ENCODE peak calls at places on chromosome 16, in ten cellular contexts. E, W, C, I, O, R, K, Q, S and Z are unnamed samples.

GRCh38 chr16:3023415-3023668 is 400 bp downstream of the HCFC1R1 start:
- DNase-seq in E (no peak), W (no peak), Q (no peak), C (no peak), K (peak; percentile 75), I (no peak), O (no peak), R (no peak), S (no peak), Z (no peak)

GRCh38 chr16:72977127-72977526 is 70.8 kb downstream of the ZFHX3 start:
- DNase-seq in C (no peak), O (no peak), I (no peak), K (no peak), S (no peak), W (no peak), R (no peak), E (no peak), Q (no peak), Z (no peak)

GRCh38 chr16:85557976-85558589 is 55.0 kb upstream of the GSE1 start:
- DNase-seq in W (peak; percentile 8), C (no peak), R (no peak), I (no peak), S (no peak), E (peak; percentile 40), O (no peak), Q (peak; percentile 81), K (no peak), Z (no peak)

GRCh38 chr16:57689772-57690558 is 4.6 kb upstream of the DRC7 start:
- DNase-seq in K (no peak), C (no peak), E (no peak), S (no peak), O (no peak), I (peak; percentile 76), W (peak; percentile 20), Q (no peak), R (peak; percentile 75), Z (peak; percentile 45)

GRCh38 chr16:83734136-83734535 is 73.6 kb upstream of the HSBP1 start:
- DNase-seq in E (no peak), O (no peak), W (no peak), C (no peak), Q (no peak), S (no peak), K (no peak), I (no peak), R (no peak), Z (no peak)

GRCh38 chr16:3998793-3999478 is 117.3 kb downstream of the ADCY9 start:
- DNase-seq in Q (no peak), K (peak; percentile 40), S (no peak), I (no peak), R (no peak), C (no peak), E (no peak), O (no peak), W (no peak), Z (no peak)

GRCh38 chr16:11674001-11674817 is 6.0 kb downstream of the SNN start:
- DNase-seq in R (no peak), E (no peak), K (no peak), S (no peak), C (no peak), Q (no peak), W (no peak), O (no peak), I (no peak), Z (no peak)

GRCh38 chr16:17606460-17606859 is 135.7 kb upstream of the XYLT1 start:
- DNase-seq in R (no peak), C (no peak), O (no peak), Q (no peak), S (no peak), E (no peak), W (no peak), K (no peak), I (no peak), Z (no peak)

GRCh38 chr16:1564325-1564724 is 30.9 kb downstream of the TMEM204 start:
- DNase-seq in K (no peak), R (no peak), O (no peak), C (no peak), W (no peak), S (no peak), I (no peak), Q (no peak), E (no peak), Z (no peak)

GRCh38 chr16:14005335-14005734 is 65.8 kb upstream of the MRTFB start:
- DNase-seq in O (no peak), W (no peak), C (no peak), Q (no peak), S (no peak), I (no peak), R (no peak), E (no peak), K (no peak), Z (no peak)

GRCh38 chr16:27067138-27067537 is 411 bp downstream of the C16orf82 start:
- DNase-seq in R (no peak), Q (no peak), E (no peak), C (peak; percentile 64), O (peak; percentile 82), I (no peak), S (no peak), W (no peak), K (no peak), Z (no peak)

GRCh38 chr16:50067290-50067853 is 1.6 kb downstream of the HEATR3 start:
- DNase-seq in S (peak; percentile 66), O (peak; percentile 53), W (peak; percentile 17), K (no peak), C (no peak), I (peak; percentile 41), R (peak; percentile 57), Q (no peak), E (peak; percentile 16), Z (no peak)
- TF ChIP-seq CTCF in S (peak; percentile 69), O (peak; percentile 55), W (peak; percentile 46), K (peak; percentile 28), C (no peak), I (peak; percentile 65), R (peak; percentile 28), Q (peak; percentile 28), E (peak; percentile 51), Z (no peak)

GRCh38 chr16:55655381-55655708 is 443 bp upstream of the SLC6A2 start:
- DNase-seq in C (no peak), Q (no peak), E (no peak), S (no peak), R (no peak), W (no peak), K (no peak), O (no peak), I (no peak), Z (no peak)

GRCh38 chr16:55656695-55657092 is 906 bp downstream of the SLC6A2 start:
- DNase-seq in S (no peak), R (no peak), Q (no peak), I (no peak), C (peak; percentile 50), K (no peak), O (no peak), E (no peak), W (no peak), Z (no peak)

GRCh38 chr16:55653106-55653505 is 2.7 kb upstream of the SLC6A2 start:
- DNase-seq in I (no peak), C (no peak), Q (no peak), W (no peak), E (no peak), K (no peak), O (no peak), S (no peak), R (no peak), Z (no peak)

GRCh38 chr16:55657616-55658015 is 1.8 kb downstream of the SLC6A2 start:
- DNase-seq in S (no peak), O (no peak), R (no peak), K (no peak), E (no peak), C (no peak), Q (no peak), I (no peak), W (no peak), Z (no peak)

GRCh38 chr16:55655709-55656694 is at the start of gene SLC6A2:
- DNase-seq in C (peak; percentile 67), E (peak; percentile 29), R (no peak), K (no peak), W (no peak), O (peak; percentile 82), I (no peak), Q (no peak), S (no peak), Z (no peak)
- TF ChIP-seq CTCF in C (no peak), E (peak; percentile 41), R (no peak), K (no peak), W (no peak), O (peak; percentile 45), I (no peak), Q (no peak), S (no peak), Z (no peak)

GRCh38 chr16:70529051-70529777 is 5.6 kb downstream of the SF3B3 start:
- DNase-seq in I (no peak), E (peak; percentile 55), R (no peak), W (no peak), K (no peak), O (no peak), C (no peak), S (peak; percentile 70), Q (no peak), Z (no peak)
- TF ChIP-seq CTCF in I (peak; percentile 40), E (peak; percentile 59), R (no peak), W (peak; percentile 45), K (peak; percentile 43), O (peak; percentile 60), C (no peak), S (peak; percentile 49), Q (peak; percentile 44), Z (no peak)

GRCh38 chr16:76634847-76635697 is 357.9 kb downstream of the CNTNAP4 start:
- DNase-seq in S (no peak), E (no peak), R (no peak), C (no peak), O (no peak), K (no peak), W (no peak), Q (no peak), I (no peak), Z (no peak)

GRCh38 chr16:76639685-76640289 is 362.6 kb downstream of the CNTNAP4 start:
- DNase-seq in S (peak; percentile 7), E (peak; percentile 47), Q (no peak), I (no peak), C (peak; percentile 21), R (no peak), K (no peak), W (no peak), O (peak; percentile 58), Z (no peak)
- TF ChIP-seq CTCF in S (peak; percentile 29), E (peak; percentile 38), Q (no peak), I (no peak), C (no peak), R (no peak), K (no peak), W (no peak), O (peak; percentile 56), Z (no peak)

GRCh38 chr16:71467810-71468209 is 5.8 kb upstream of the ZNF23 start:
- DNase-seq in I (peak; percentile 42), K (no peak), Q (no peak), W (peak; percentile 36), C (peak; percentile 47), E (peak; percentile 27), R (peak; percentile 42), S (peak; percentile 38), O (peak; percentile 85), Z (no peak)
- TF ChIP-seq CTCF in I (no peak), K (no peak), Q (no peak), W (no peak), C (no peak), E (no peak), R (no peak), S (no peak), O (no peak), Z (no peak)

GRCh38 chr16:48810803-48811453 is 200.9 kb upstream of the N4BP1 start:
- DNase-seq in O (peak; percentile 61), K (no peak), W (no peak), I (no peak), Q (no peak), E (no peak), C (peak; percentile 34), S (no peak), R (no peak), Z (no peak)
- TF ChIP-seq CTCF in O (no peak), K (no peak), W (no peak), I (no peak), Q (no peak), E (no peak), C (no peak), S (no peak), R (no peak), Z (no peak)